ENCODE peak calls at places on chromosome 6, in four cellular contexts. S is K562, G is HCT116, Z is GM23338. Q is an unnamed sample.

GRCh38 chr6:163170294-163170883 is 244.1 kb upstream of the QKI start:
- DNase-seq in Z (peak), G (no peak), S (peak), Q (no peak)

GRCh38 chr6:141169419-141169818 is 963.3 kb upstream of the GJE1 start:
- DNase-seq in Z (peak), G (no peak), S (no peak), Q (peak)

GRCh38 chr6:162964703-162965140 is 236.9 kb downstream of the PACRG start:
- DNase-seq in G (peak), Z (no peak), S (no peak), Q (peak)

GRCh38 chr6:12196326-12196936 is 93.7 kb upstream of the EDN1 start:
- DNase-seq in S (no peak), G (no peak), Z (no peak), Q (peak)

GRCh38 chr6:43916924-43917877 is 147.2 kb downstream of the VEGFA start:
- DNase-seq in G (no peak), S (no peak), Z (no peak), Q (no peak)

GRCh38 chr6:125251516-125252229 is 50.1 kb downstream of the HDDC2 start:
- DNase-seq in G (no peak), Z (peak), S (no peak), Q (no peak)

GRCh38 chr6:126017668-126018067 is 31.3 kb downstream of the TRMT11 start:
- DNase-seq in S (no peak), G (no peak), Z (no peak), Q (no peak)

GRCh38 chr6:125913864-125914351 is 42.7 kb upstream of the HINT3 start:
- DNase-seq in G (peak), S (no peak), Z (no peak), Q (no peak)

GRCh38 chr6:53615633-53616449 is 49.7 kb downstream of the KLHL31 start:
- DNase-seq in G (peak), S (peak), Z (peak), Q (no peak)

GRCh38 chr6:85640806-85641205 is 1.9 kb downstream of the SYNCRIP start:
- DNase-seq in S (no peak), G (no peak), Z (no peak), Q (no peak)

GRCh38 chr6:89209457-89209856 is 7.7 kb downstream of the GABRR1 start:
- DNase-seq in Z (no peak), S (no peak), G (no peak), Q (no peak)

GRCh38 chr6:144379356-144379755 is 94.2 kb downstream of the UTRN start:
- DNase-seq in Z (no peak), S (no peak), G (no peak), Q (no peak)

GRCh38 chr6:141097471-141097870 is 1035.3 kb upstream of the GJE1 start:
- DNase-seq in G (no peak), Z (no peak), S (no peak), Q (no peak)

GRCh38 chr6:131004387-131004755 is 58.7 kb downstream of the EPB41L2 start:
- DNase-seq in G (no peak), Z (no peak), S (no peak), Q (no peak)

GRCh38 chr6:113936093-113936934 is 34.6 kb downstream of the HDAC2 start:
- DNase-seq in S (peak), Z (peak), G (peak), Q (peak)

GRCh38 chr6:105594821-105595220 is 191.9 kb upstream of the PREP start:
- DNase-seq in G (no peak), S (no peak), Z (no peak), Q (no peak)

GRCh38 chr6:116158641-116159040 is 32.7 kb upstream of the COL10A1 start:
- DNase-seq in G (no peak), Z (no peak), S (no peak), Q (no peak)

GRCh38 chr6:40997256-40997957 is 41.6 kb downstream of the UNC5CL start:
- DNase-seq in Z (peak), G (peak), S (peak), Q (no peak)

GRCh38 chr6:75492769-75493168 is 831 bp downstream of the FILIP1 start:
- DNase-seq in Z (no peak), G (no peak), S (no peak), Q (no peak)

GRCh38 chr6:43725643-43726580 is 38.3 kb upstream of the MRPS18A start:
- DNase-seq in Z (no peak), G (no peak), S (no peak), Q (no peak)

GRCh38 chr6:163367388-163368183 is 46.9 kb upstream of the QKI start:
- DNase-seq in S (no peak), Z (no peak), G (no peak), Q (peak)

GRCh38 chr6:38262609-38263008 is 377.1 kb downstream of the BTBD9 start:
- DNase-seq in G (no peak), S (no peak), Z (no peak), Q (no peak)

GRCh38 chr6:129252377-129253071 is 369.6 kb downstream of the LAMA2 start:
- DNase-seq in G (no peak), S (no peak), Z (no peak), Q (no peak)

GRCh38 chr6:133886104-133886503 is 2.8 kb upstream of the TCF21 start:
- DNase-seq in S (no peak), Z (no peak), G (no peak), Q (no peak)

GRCh38 chr6:26183581-26184408 is 96.6 kb downstream of the HFE start:
- DNase-seq in S (no peak), Z (peak), G (no peak), Q (no peak)

GRCh38 chr6:162701551-162701950 is 26.0 kb downstream of the PRKN start:
- DNase-seq in G (no peak), Z (no peak), S (no peak), Q (no peak)

GRCh38 chr6:41591859-41592502 is 45.8 kb downstream of the FOXP4 start:
- DNase-seq in S (peak), Z (peak), G (peak), Q (no peak)

DNA sequence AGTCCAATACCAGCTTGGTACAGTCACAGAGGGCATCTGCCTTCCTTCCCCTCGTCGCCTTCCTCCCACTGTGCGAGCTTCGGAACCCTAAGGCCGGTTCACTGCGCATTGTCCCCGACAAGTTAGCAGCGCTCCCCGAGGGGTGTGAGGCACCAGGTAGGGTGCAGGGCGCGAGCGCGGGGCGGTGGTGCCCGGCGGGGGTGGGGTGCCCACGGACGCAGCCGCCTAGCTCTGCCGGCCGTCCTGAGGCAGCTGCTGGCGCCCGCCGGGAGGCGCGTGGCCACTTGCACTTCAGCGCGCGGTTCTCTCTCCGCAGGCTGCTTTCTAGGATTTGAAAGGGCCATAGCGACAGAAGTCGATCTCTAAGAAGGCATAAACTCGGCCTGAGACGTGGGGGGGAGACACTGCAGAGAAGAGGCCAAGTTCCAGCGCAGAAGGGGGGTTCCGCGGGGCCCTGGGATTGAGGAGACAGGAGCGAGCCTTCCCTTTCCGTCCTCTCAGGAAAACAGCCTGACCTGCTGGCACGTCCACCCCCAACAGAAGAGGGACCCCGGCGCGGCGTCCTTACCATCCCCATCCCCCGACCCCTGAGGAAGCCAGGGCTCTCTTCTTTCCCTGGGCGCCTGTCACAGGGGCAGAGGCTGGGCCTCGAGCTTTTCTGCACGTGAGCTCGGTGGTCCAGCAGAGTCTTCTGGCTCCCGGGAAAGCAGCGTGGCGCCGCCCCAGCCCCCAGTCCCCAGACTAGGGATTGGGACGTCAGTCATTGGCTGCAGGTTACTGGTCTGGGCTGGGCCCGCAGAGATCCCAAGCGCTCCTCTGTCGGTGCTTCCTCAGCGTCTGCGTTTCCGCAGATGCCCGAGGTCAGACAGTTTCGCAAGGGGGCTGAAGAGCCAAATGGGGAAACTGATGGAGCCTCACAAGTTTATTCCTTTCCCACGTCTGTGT is 15.6 kb upstream of the PRDM13 start:
- DNase-seq in Z (peak), G (no peak), S (no peak), Q (no peak)
- TF ChIP-seq EZH2 in Z (peak), G (no peak), S (no peak), Q (no peak)

GRCh38 chr6:31145386-31145785 is 6.5 kb upstream of the PSORS1C2 start:
- DNase-seq in G (no peak), Z (no peak), S (no peak), Q (no peak)

GRCh38 chr6:31144970-31145340 is 6.1 kb upstream of the PSORS1C2 start:
- DNase-seq in G (no peak), Z (no peak), S (no peak), Q (no peak)

GRCh38 chr6:31143148-31143547 is 4.3 kb upstream of the PSORS1C2 start:
- DNase-seq in Z (no peak), S (no peak), G (no peak), Q (no peak)

GRCh38 chr6:31142356-31142755 is 3.5 kb upstream of the PSORS1C2 start:
- DNase-seq in G (no peak), S (no peak), Z (no peak), Q (no peak)

GRCh38 chr6:31144296-31144969 is 5.6 kb upstream of the PSORS1C2 start:
- DNase-seq in Z (no peak), S (no peak), G (no peak), Q (no peak)
- TF ChIP-seq POLR2AphosphoS5 in Z (no peak), S (no peak), G (no peak), Q (no peak)

DNA sequence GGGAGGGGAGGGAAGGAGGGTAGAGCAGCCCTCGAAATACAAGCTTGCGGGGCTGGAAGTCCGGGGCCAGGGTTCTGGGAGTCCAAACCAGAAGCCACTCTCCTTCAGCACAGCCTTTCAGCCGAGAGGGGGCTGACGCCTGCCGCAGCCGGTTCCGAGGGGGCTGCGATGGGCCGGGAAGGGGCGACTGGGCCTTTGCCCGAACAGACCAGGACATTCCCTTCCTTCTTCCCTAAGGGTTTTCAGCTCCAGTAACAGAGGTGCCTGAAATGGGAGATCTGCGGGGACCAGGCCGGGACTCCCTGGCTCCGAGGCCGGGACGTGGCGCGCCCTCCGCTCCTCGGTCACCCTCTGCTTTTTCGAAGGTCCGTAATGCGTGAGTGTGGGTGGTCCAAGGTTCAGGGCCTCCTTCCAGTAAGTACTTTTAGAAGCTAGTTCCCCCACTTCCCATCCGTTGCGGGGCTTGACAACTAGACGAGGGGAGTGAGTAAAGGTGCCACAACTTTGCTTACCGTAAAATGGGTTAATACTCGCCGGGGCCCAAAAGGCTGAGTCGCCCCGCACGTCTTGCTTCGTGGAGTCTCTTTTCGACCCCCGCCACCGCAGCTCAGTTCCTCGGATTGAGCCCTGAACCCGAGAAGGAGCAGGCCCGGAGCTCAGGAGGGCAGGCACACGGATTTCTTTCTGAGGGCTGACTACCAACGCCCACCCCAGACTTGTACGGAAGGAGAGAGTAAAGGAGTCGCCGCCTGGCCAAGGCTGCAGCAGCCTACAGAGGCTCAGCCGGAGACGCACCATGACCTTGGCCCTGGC is 2.9 kb upstream of the OLIG3 start:
- DNase-seq in S (no peak), G (no peak), Z (peak), Q (no peak)
- TF ChIP-seq EZH2 in S (no peak), G (no peak), Z (peak), Q (peak)

GRCh38 chr6:166569206-166569605 is 17.3 kb downstream of the RAMACL start:
- DNase-seq in Z (no peak), G (no peak), S (no peak), Q (no peak)

GRCh38 chr6:166570929-166571699 is 15.4 kb downstream of the RAMACL start:
- DNase-seq in Z (peak), G (no peak), S (no peak), Q (no peak)

GRCh38 chr6:166575190-166575589 is 11.3 kb downstream of the RAMACL start:
- DNase-seq in S (no peak), G (no peak), Z (no peak), Q (no peak)

GRCh38 chr6:166573456-166574216 is 12.8 kb downstream of the RAMACL start:
- DNase-seq in S (no peak), G (no peak), Z (no peak), Q (no peak)

GRCh38 chr6:166572370-166573261 is 13.9 kb downstream of the RAMACL start:
- DNase-seq in S (no peak), G (no peak), Z (peak), Q (no peak)
- TF ChIP-seq POLR2AphosphoS5 in S (no peak), G (no peak), Z (no peak), Q (no peak)

GRCh38 chr6:6737666-6738065 is 149.1 kb downstream of the LY86 start:
- DNase-seq in G (no peak), S (no peak), Z (no peak), Q (no peak)
- TF ChIP-seq EZH2 in G (no peak), S (no peak), Z (no peak), Q (no peak)

GRCh38 chr6:111604259-111605099 is 1.2 kb downstream of the TRAF3IP2 start:
- DNase-seq in Z (peak), S (no peak), G (no peak), Q (no peak)
- TF ChIP-seq POLR2AphosphoS5 in Z (no peak), S (no peak), G (no peak), Q (no peak)

DNA sequence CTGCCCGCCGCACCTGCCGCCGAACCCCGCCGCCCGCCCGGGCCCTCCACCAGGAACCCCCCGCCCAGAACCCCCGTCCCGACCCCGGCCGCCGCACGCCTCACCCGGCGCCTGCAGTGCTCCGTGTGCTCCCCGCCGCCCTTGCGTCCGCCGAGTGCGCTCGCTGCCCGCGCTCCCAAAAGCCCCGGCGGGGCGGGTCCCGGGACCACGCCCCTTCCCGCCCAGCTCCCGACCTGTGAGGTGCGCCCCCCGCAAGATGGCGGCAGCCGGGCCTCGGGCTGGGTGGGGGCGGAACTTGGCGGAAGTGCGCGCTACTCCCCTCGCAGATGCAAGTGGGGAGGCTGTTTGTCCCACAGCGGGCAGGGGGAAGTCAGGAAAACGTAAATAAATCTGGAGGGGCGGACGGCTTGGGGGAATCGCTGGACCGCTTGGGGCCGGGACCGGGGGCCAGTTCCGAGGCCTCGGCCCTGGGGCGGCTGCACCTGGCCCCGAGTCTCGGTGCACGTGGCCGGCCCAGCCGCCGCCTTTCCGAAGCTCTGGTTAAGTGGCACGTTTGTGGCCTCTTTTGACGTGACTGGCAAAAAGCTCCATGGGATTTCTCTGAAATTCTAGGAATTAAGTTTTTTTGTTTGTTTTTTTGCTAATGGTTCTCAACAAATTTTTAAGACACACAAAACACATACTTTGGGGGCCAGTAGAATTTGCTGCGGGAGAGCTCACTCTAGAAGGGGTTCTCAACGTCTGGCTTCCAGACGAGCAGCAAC is at the start of gene EZR:
- DNase-seq in G (peak), Z (peak), S (peak), Q (no peak)
- TF ChIP-seq EZH2 in G (no peak), Z (no peak), S (no peak), Q (no peak)

GRCh38 chr6:56843476-56844349 is 111.2 kb upstream of the BEND6 start:
- DNase-seq in G (peak), S (peak), Z (peak), Q (no peak)
- TF ChIP-seq POLR2AphosphoS5 in G (peak), S (no peak), Z (peak), Q (no peak)

GRCh38 chr6:119210596-119210995 is 132.1 kb upstream of the FAM184A start:
- DNase-seq in G (no peak), S (no peak), Z (no peak), Q (no peak)
- TF ChIP-seq EZH2 in G (no peak), S (no peak), Z (no peak), Q (no peak)

GRCh38 chr6:21367649-21368154 is 225.8 kb upstream of the SOX4 start:
- DNase-seq in G (no peak), Z (no peak), S (no peak), Q (no peak)

GRCh38 chr6:21375717-21376116 is 217.8 kb upstream of the SOX4 start:
- DNase-seq in Z (no peak), G (no peak), S (no peak), Q (no peak)

GRCh38 chr6:21367148-21367547 is 226.4 kb upstream of the SOX4 start:
- DNase-seq in S (no peak), Z (no peak), G (no peak), Q (no peak)

GRCh38 chr6:21375206-21375605 is 218.3 kb upstream of the SOX4 start:
- DNase-seq in S (no peak), Z (no peak), G (no peak), Q (no peak)

DNA sequence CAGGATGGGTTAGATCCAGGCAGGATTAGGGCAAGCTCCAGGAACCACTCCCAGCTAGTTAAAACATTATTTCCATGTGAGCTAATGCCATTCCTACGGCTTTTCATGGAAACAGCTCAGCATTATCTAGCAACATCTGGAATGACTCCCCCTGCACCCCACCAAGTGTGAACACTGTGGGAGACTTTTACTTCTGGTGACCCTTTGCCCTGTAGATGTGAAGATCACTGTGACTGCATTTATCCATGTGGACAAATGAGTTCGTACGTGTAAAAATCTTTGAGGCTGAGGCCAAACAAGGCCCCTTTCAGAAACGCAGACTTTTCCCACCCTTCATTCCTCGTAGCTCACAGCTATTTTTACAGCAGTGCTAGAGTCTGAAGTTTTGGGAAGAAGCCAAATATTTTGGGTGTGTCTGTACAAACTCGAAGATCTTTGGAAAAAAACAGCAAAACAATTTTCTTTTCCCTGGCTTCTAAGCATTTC is 221.8 kb upstream of the SOX4 start:
- DNase-seq in G (no peak), Z (no peak), S (no peak), Q (no peak)
- TF ChIP-seq POLR2AphosphoS5 in G (no peak), Z (no peak), S (no peak), Q (no peak)

Q was measured in SK-N-MC.